ENCODE peak calls at places on chromosomes 16 and 17, in eight cellular contexts. One of them, this sample, is unnamed.

GRCh38 chr17:17119533-17119932 is 77.3 kb downstream of the MPRIP start:
- DNase-seq in tibial artery: no peak
- DNase-seq in cardiac fibroblast: peak; percentile 62
- DNase-seq in CD8-positive, alpha-beta T cell: peak; percentile 42
- DNase-seq in adrenal gland: peak; percentile 56
- DNase-seq in kidney epithelial cell: no peak
- DNase-seq in left ventricle myocardium inferior: no peak
- DNase-seq in colonic mucosa: peak; percentile 70
- DNase-seq in this sample: peak; percentile 43

GRCh38 chr16:53417976-53418375 is 16.3 kb upstream of the RBL2 start:
- DNase-seq in tibial artery: no peak
- DNase-seq in cardiac fibroblast: no peak
- DNase-seq in CD8-positive, alpha-beta T cell: no peak
- DNase-seq in adrenal gland: no peak
- DNase-seq in kidney epithelial cell: no peak
- DNase-seq in left ventricle myocardium inferior: no peak
- DNase-seq in colonic mucosa: no peak
- DNase-seq in this sample: no peak

GRCh38 chr17:6061290-6061689 is 8.9 kb upstream of the WSCD1 start:
- DNase-seq in tibial artery: peak; percentile 38
- DNase-seq in cardiac fibroblast: peak; percentile 58
- DNase-seq in CD8-positive, alpha-beta T cell: no peak
- DNase-seq in adrenal gland: peak; percentile 91
- DNase-seq in kidney epithelial cell: peak; percentile 65
- DNase-seq in left ventricle myocardium inferior: no peak
- DNase-seq in colonic mucosa: no peak
- DNase-seq in this sample: no peak

GRCh38 chr17:1039511-1040215 is 42.7 kb downstream of the TIMM22 start:
- DNase-seq in tibial artery: peak; percentile 85
- DNase-seq in cardiac fibroblast: peak; percentile 37
- DNase-seq in CD8-positive, alpha-beta T cell: no peak
- DNase-seq in adrenal gland: peak; percentile 90
- DNase-seq in kidney epithelial cell: no peak
- DNase-seq in left ventricle myocardium inferior: peak; percentile 82
- DNase-seq in colonic mucosa: peak; percentile 45
- DNase-seq in this sample: no peak

GRCh38 chr17:34892864-34893263 is 68.4 kb downstream of the CCT6B start:
- DNase-seq in tibial artery: no peak
- DNase-seq in cardiac fibroblast: no peak
- DNase-seq in CD8-positive, alpha-beta T cell: no peak
- DNase-seq in adrenal gland: no peak
- DNase-seq in kidney epithelial cell: no peak
- DNase-seq in left ventricle myocardium inferior: no peak
- DNase-seq in colonic mucosa: no peak
- DNase-seq in this sample: no peak

GRCh38 chr17:9195961-9196668 is 174.8 kb downstream of the NTN1 start:
- DNase-seq in tibial artery: no peak
- DNase-seq in cardiac fibroblast: no peak
- DNase-seq in CD8-positive, alpha-beta T cell: no peak
- DNase-seq in adrenal gland: no peak
- DNase-seq in kidney epithelial cell: no peak
- DNase-seq in left ventricle myocardium inferior: no peak
- DNase-seq in colonic mucosa: peak; percentile 60
- DNase-seq in this sample: no peak

GRCh38 chr17:4968916-4969550 is 1.4 kb upstream of the SPAG7 start:
- DNase-seq in tibial artery: no peak
- DNase-seq in cardiac fibroblast: peak; percentile 95
- DNase-seq in CD8-positive, alpha-beta T cell: no peak
- DNase-seq in adrenal gland: peak; percentile 72
- DNase-seq in kidney epithelial cell: peak; percentile 82
- DNase-seq in left ventricle myocardium inferior: no peak
- DNase-seq in colonic mucosa: no peak
- DNase-seq in this sample: no peak

GRCh38 chr17:72466606-72467005 is 345.8 kb downstream of the SOX9 start:
- DNase-seq in tibial artery: no peak
- DNase-seq in cardiac fibroblast: no peak
- DNase-seq in CD8-positive, alpha-beta T cell: no peak
- DNase-seq in adrenal gland: no peak
- DNase-seq in kidney epithelial cell: no peak
- DNase-seq in left ventricle myocardium inferior: no peak
- DNase-seq in colonic mucosa: no peak
- DNase-seq in this sample: no peak

GRCh38 chr16:30875881-30876791 is 17.7 kb downstream of the BCL7C start:
- DNase-seq in tibial artery: no peak
- DNase-seq in cardiac fibroblast: no peak
- DNase-seq in CD8-positive, alpha-beta T cell: no peak
- DNase-seq in adrenal gland: peak; percentile 35
- DNase-seq in kidney epithelial cell: no peak
- DNase-seq in left ventricle myocardium inferior: no peak
- DNase-seq in colonic mucosa: peak; percentile 38
- DNase-seq in this sample: peak; percentile 30

GRCh38 chr17:62871291-62871690 is 63.2 kb upstream of the MARCHF10 start:
- DNase-seq in tibial artery: no peak
- DNase-seq in cardiac fibroblast: no peak
- DNase-seq in CD8-positive, alpha-beta T cell: no peak
- DNase-seq in adrenal gland: no peak
- DNase-seq in kidney epithelial cell: no peak
- DNase-seq in left ventricle myocardium inferior: no peak
- DNase-seq in colonic mucosa: no peak
- DNase-seq in this sample: no peak

GRCh38 chr16:31472559-31473203 is 729 bp downstream of the TGFB1I1 start:
- DNase-seq in tibial artery: peak; percentile 91
- DNase-seq in cardiac fibroblast: peak; percentile 98
- DNase-seq in CD8-positive, alpha-beta T cell: no peak
- DNase-seq in adrenal gland: peak; percentile 97
- DNase-seq in kidney epithelial cell: no peak
- DNase-seq in left ventricle myocardium inferior: peak; percentile 88
- DNase-seq in colonic mucosa: peak; percentile 92
- DNase-seq in this sample: no peak

GRCh38 chr16:58535100-58535499 is 19.8 kb downstream of the SETD6 start:
- DNase-seq in tibial artery: no peak
- DNase-seq in cardiac fibroblast: no peak
- DNase-seq in CD8-positive, alpha-beta T cell: no peak
- DNase-seq in adrenal gland: no peak
- DNase-seq in kidney epithelial cell: no peak
- DNase-seq in left ventricle myocardium inferior: no peak
- DNase-seq in colonic mucosa: no peak
- DNase-seq in this sample: no peak

GRCh38 chr17:71809537-71809936 is 311.3 kb upstream of the SOX9 start:
- DNase-seq in tibial artery: no peak
- DNase-seq in cardiac fibroblast: no peak
- DNase-seq in CD8-positive, alpha-beta T cell: no peak
- DNase-seq in adrenal gland: no peak
- DNase-seq in kidney epithelial cell: no peak
- DNase-seq in left ventricle myocardium inferior: no peak
- DNase-seq in colonic mucosa: no peak
- DNase-seq in this sample: no peak

GRCh38 chr16:6643083-6643686 is 689.5 kb upstream of the RBFOX1 start:
- DNase-seq in tibial artery: peak; percentile 55
- DNase-seq in cardiac fibroblast: peak; percentile 69
- DNase-seq in CD8-positive, alpha-beta T cell: peak; percentile 9
- DNase-seq in adrenal gland: peak; percentile 27
- DNase-seq in kidney epithelial cell: no peak
- DNase-seq in left ventricle myocardium inferior: no peak
- DNase-seq in colonic mucosa: peak; percentile 61
- DNase-seq in this sample: peak; percentile 15

GRCh38 chr17:11991461-11991860 is 5.8 kb downstream of the ZNF18 start:
- DNase-seq in tibial artery: no peak
- DNase-seq in cardiac fibroblast: no peak
- DNase-seq in CD8-positive, alpha-beta T cell: no peak
- DNase-seq in adrenal gland: no peak
- DNase-seq in kidney epithelial cell: no peak
- DNase-seq in left ventricle myocardium inferior: no peak
- DNase-seq in colonic mucosa: no peak
- DNase-seq in this sample: no peak

GRCh38 chr17:14775761-14776492 is 475.0 kb downstream of the HS3ST3B1 start:
- DNase-seq in tibial artery: no peak
- DNase-seq in cardiac fibroblast: peak; percentile 21
- DNase-seq in CD8-positive, alpha-beta T cell: no peak
- DNase-seq in adrenal gland: no peak
- DNase-seq in kidney epithelial cell: no peak
- DNase-seq in left ventricle myocardium inferior: no peak
- DNase-seq in colonic mucosa: no peak
- DNase-seq in this sample: no peak

GRCh38 chr16:77374384-77374783 is 60.5 kb downstream of the ADAMTS18 start:
- DNase-seq in tibial artery: no peak
- DNase-seq in cardiac fibroblast: no peak
- DNase-seq in CD8-positive, alpha-beta T cell: no peak
- DNase-seq in adrenal gland: no peak
- DNase-seq in kidney epithelial cell: no peak
- DNase-seq in left ventricle myocardium inferior: no peak
- DNase-seq in colonic mucosa: no peak
- DNase-seq in this sample: no peak

GRCh38 chr16:77373726-77374125 is 61.1 kb downstream of the ADAMTS18 start:
- DNase-seq in tibial artery: no peak
- DNase-seq in cardiac fibroblast: no peak
- DNase-seq in CD8-positive, alpha-beta T cell: no peak
- DNase-seq in adrenal gland: no peak
- DNase-seq in kidney epithelial cell: no peak
- DNase-seq in left ventricle myocardium inferior: no peak
- DNase-seq in colonic mucosa: no peak
- DNase-seq in this sample: no peak

GRCh38 chr16:77375396-77375795 is 59.4 kb downstream of the ADAMTS18 start:
- DNase-seq in tibial artery: no peak
- DNase-seq in cardiac fibroblast: no peak
- DNase-seq in CD8-positive, alpha-beta T cell: no peak
- DNase-seq in adrenal gland: no peak
- DNase-seq in kidney epithelial cell: no peak
- DNase-seq in left ventricle myocardium inferior: no peak
- DNase-seq in colonic mucosa: no peak
- DNase-seq in this sample: no peak

DNA sequence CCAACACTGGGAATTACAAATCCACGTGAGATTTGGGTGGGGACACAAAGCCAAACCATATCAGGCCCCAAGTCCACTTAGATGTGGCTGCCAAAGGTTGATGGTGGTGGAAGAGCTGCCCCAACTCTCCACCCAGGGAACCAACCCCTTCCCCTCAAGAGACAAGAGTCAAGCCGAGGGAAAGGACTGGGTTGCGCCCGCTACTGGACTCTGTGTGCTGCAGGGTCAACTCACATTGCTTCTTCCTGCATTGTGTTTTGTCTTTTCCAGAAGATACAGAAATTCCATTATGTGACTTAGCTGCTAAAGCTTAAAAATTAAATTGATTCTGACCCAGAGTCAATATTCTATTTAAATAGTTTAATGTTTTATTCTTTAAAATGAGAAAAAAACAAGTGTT is 58.5 kb downstream of the ADAMTS18 start:
- DNase-seq in tibial artery: no peak
- DNase-seq in cardiac fibroblast: no peak
- DNase-seq in CD8-positive, alpha-beta T cell: no peak
- DNase-seq in adrenal gland: no peak
- DNase-seq in kidney epithelial cell: no peak
- DNase-seq in left ventricle myocardium inferior: no peak
- DNase-seq in colonic mucosa: peak; percentile 19
- DNase-seq in this sample: no peak
- TF ChIP-seq CTCF in tibial artery: no peak
- TF ChIP-seq CTCF in cardiac fibroblast: peak; percentile 7
- TF ChIP-seq CTCF in CD8-positive, alpha-beta T cell: no peak
- TF ChIP-seq CTCF in adrenal gland: no peak
- TF ChIP-seq CTCF in kidney epithelial cell: peak; percentile 29
- TF ChIP-seq CTCF in left ventricle myocardium inferior: no peak
- TF ChIP-seq CTCF in colonic mucosa: no peak
- TF ChIP-seq CTCF in this sample: no peak

DNA sequence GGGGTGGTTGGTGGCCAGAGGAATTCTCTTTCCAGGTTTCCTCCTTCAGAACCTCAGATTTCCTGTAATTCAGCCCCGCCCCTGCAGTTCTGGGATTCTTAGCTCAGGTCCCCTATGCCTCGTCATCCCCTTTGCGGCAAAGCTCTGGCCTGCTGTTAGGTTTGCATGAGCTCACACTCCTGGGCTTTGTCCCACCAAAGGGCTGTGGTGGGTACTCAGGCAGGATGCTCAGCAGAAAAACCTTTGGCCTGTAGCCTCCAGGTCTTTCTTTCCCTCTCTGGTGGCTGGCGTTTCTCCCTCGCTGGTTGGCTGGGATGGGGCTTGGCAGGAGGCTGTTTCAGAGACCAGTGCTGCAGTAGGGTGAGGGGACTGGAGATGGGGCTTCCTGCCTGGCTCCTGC is 9.6 kb upstream of the PLEKHG4 start:
- DNase-seq in tibial artery: no peak
- DNase-seq in cardiac fibroblast: peak; percentile 63
- DNase-seq in CD8-positive, alpha-beta T cell: no peak
- DNase-seq in adrenal gland: no peak
- DNase-seq in kidney epithelial cell: no peak
- DNase-seq in left ventricle myocardium inferior: no peak
- DNase-seq in colonic mucosa: no peak
- DNase-seq in this sample: no peak
- TF ChIP-seq CTCF in tibial artery: no peak
- TF ChIP-seq CTCF in cardiac fibroblast: no peak
- TF ChIP-seq CTCF in CD8-positive, alpha-beta T cell: no peak
- TF ChIP-seq CTCF in adrenal gland: no peak
- TF ChIP-seq CTCF in kidney epithelial cell: no peak
- TF ChIP-seq CTCF in left ventricle myocardium inferior: no peak
- TF ChIP-seq CTCF in colonic mucosa: no peak
- TF ChIP-seq CTCF in this sample: no peak

GRCh38 chr16:77062878-77063566 is 128.0 kb upstream of the MON1B start:
- DNase-seq in tibial artery: no peak
- DNase-seq in cardiac fibroblast: no peak
- DNase-seq in CD8-positive, alpha-beta T cell: no peak
- DNase-seq in adrenal gland: no peak
- DNase-seq in kidney epithelial cell: no peak
- DNase-seq in left ventricle myocardium inferior: no peak
- DNase-seq in colonic mucosa: no peak
- DNase-seq in this sample: no peak
- TF ChIP-seq CTCF in tibial artery: no peak
- TF ChIP-seq CTCF in cardiac fibroblast: no peak
- TF ChIP-seq CTCF in CD8-positive, alpha-beta T cell: no peak
- TF ChIP-seq CTCF in adrenal gland: no peak
- TF ChIP-seq CTCF in kidney epithelial cell: no peak
- TF ChIP-seq CTCF in left ventricle myocardium inferior: no peak
- TF ChIP-seq CTCF in colonic mucosa: no peak
- TF ChIP-seq CTCF in this sample: no peak

GRCh38 chr17:7391307-7391706 is 3.0 kb downstream of the PLSCR3 start:
- DNase-seq in tibial artery: no peak
- DNase-seq in cardiac fibroblast: no peak
- DNase-seq in CD8-positive, alpha-beta T cell: no peak
- DNase-seq in adrenal gland: no peak
- DNase-seq in kidney epithelial cell: no peak
- DNase-seq in left ventricle myocardium inferior: no peak
- DNase-seq in colonic mucosa: no peak
- DNase-seq in this sample: no peak

GRCh38 chr17:7396147-7396546 is 1.8 kb upstream of the PLSCR3 start:
- DNase-seq in tibial artery: no peak
- DNase-seq in cardiac fibroblast: no peak
- DNase-seq in CD8-positive, alpha-beta T cell: no peak
- DNase-seq in adrenal gland: no peak
- DNase-seq in kidney epithelial cell: no peak
- DNase-seq in left ventricle myocardium inferior: no peak
- DNase-seq in colonic mucosa: no peak
- DNase-seq in this sample: no peak

GRCh38 chr17:7393613-7394451 is 493 bp downstream of the PLSCR3 start:
- DNase-seq in tibial artery: no peak
- DNase-seq in cardiac fibroblast: no peak
- DNase-seq in CD8-positive, alpha-beta T cell: peak; percentile 57
- DNase-seq in adrenal gland: no peak
- DNase-seq in kidney epithelial cell: no peak
- DNase-seq in left ventricle myocardium inferior: peak; percentile 33
- DNase-seq in colonic mucosa: peak; percentile 43
- DNase-seq in this sample: no peak

GRCh38 chr17:7392696-7393612 is 1.4 kb downstream of the PLSCR3 start:
- DNase-seq in tibial artery: no peak
- DNase-seq in cardiac fibroblast: no peak
- DNase-seq in CD8-positive, alpha-beta T cell: no peak
- DNase-seq in adrenal gland: no peak
- DNase-seq in kidney epithelial cell: no peak
- DNase-seq in left ventricle myocardium inferior: no peak
- DNase-seq in colonic mucosa: no peak
- DNase-seq in this sample: no peak

GRCh38 chr17:7394452-7395191 is at the start of gene PLSCR3:
- DNase-seq in tibial artery: peak; percentile 87
- DNase-seq in cardiac fibroblast: peak; percentile 82
- DNase-seq in CD8-positive, alpha-beta T cell: peak; percentile 83
- DNase-seq in adrenal gland: peak; percentile 92
- DNase-seq in kidney epithelial cell: peak; percentile 56
- DNase-seq in left ventricle myocardium inferior: peak; percentile 91
- DNase-seq in colonic mucosa: peak; percentile 90
- DNase-seq in this sample: peak; percentile 86
- TF ChIP-seq CTCF in tibial artery: peak; percentile 51
- TF ChIP-seq CTCF in cardiac fibroblast: peak; percentile 51
- TF ChIP-seq CTCF in CD8-positive, alpha-beta T cell: no peak
- TF ChIP-seq CTCF in adrenal gland: no peak
- TF ChIP-seq CTCF in kidney epithelial cell: peak; percentile 47
- TF ChIP-seq CTCF in left ventricle myocardium inferior: peak; percentile 52
- TF ChIP-seq CTCF in colonic mucosa: no peak
- TF ChIP-seq CTCF in this sample: no peak

This sample was measured in natural killer cell.